ENCODE peak calls at places on chromosomes 6 and 20, in nine cellular contexts. One of them, this sample, is unnamed.

GRCh38 chr20:4511776-4512175 is 209.9 kb upstream of the PRND start:
- DNase-seq in breast epithelium: no peak
- DNase-seq in endothelial cell of umbilical vein: peak
- DNase-seq in GM23338: no peak
- DNase-seq in HL-60: no peak
- DNase-seq in SK-N-SH: no peak
- DNase-seq in HCT116: no peak
- DNase-seq in sigmoid colon: no peak
- DNase-seq in GM12892: no peak
- DNase-seq in this sample: no peak

GRCh38 chr20:53918949-53919361 is 151.4 kb downstream of the BCAS1 start:
- DNase-seq in breast epithelium: no peak
- DNase-seq in endothelial cell of umbilical vein: no peak
- DNase-seq in GM23338: peak
- DNase-seq in HL-60: no peak
- DNase-seq in SK-N-SH: peak
- DNase-seq in HCT116: no peak
- DNase-seq in sigmoid colon: no peak
- DNase-seq in GM12892: no peak
- DNase-seq in this sample: peak

GRCh38 chr6:151004415-151005024 is 139.0 kb downstream of the MTHFD1L start:
- DNase-seq in breast epithelium: no peak
- DNase-seq in endothelial cell of umbilical vein: peak
- DNase-seq in GM23338: no peak
- DNase-seq in HL-60: peak
- DNase-seq in SK-N-SH: no peak
- DNase-seq in HCT116: no peak
- DNase-seq in sigmoid colon: no peak
- DNase-seq in GM12892: no peak
- DNase-seq in this sample: no peak

GRCh38 chr6:85008311-85009015 is 244.1 kb upstream of the TBX18 start:
- DNase-seq in breast epithelium: no peak
- DNase-seq in endothelial cell of umbilical vein: peak
- DNase-seq in GM23338: no peak
- DNase-seq in HL-60: no peak
- DNase-seq in SK-N-SH: no peak
- DNase-seq in HCT116: no peak
- DNase-seq in sigmoid colon: no peak
- DNase-seq in GM12892: no peak
- DNase-seq in this sample: no peak

GRCh38 chr6:54633601-54634000 is 213.0 kb upstream of the FAM83B start:
- DNase-seq in breast epithelium: no peak
- DNase-seq in endothelial cell of umbilical vein: no peak
- DNase-seq in GM23338: no peak
- DNase-seq in HL-60: no peak
- DNase-seq in SK-N-SH: no peak
- DNase-seq in HCT116: no peak
- DNase-seq in sigmoid colon: no peak
- DNase-seq in GM12892: no peak
- DNase-seq in this sample: no peak

GRCh38 chr20:2172305-2173175 is 70.9 kb downstream of the STK35 start:
- DNase-seq in breast epithelium: peak
- DNase-seq in endothelial cell of umbilical vein: peak
- DNase-seq in GM23338: peak
- DNase-seq in HL-60: peak
- DNase-seq in SK-N-SH: peak
- DNase-seq in HCT116: peak
- DNase-seq in sigmoid colon: peak
- DNase-seq in GM12892: peak
- DNase-seq in this sample: peak

GRCh38 chr6:5726976-5727718 is 279.6 kb downstream of the NRN1 start:
- DNase-seq in breast epithelium: no peak
- DNase-seq in endothelial cell of umbilical vein: no peak
- DNase-seq in GM23338: peak
- DNase-seq in HL-60: no peak
- DNase-seq in SK-N-SH: no peak
- DNase-seq in HCT116: no peak
- DNase-seq in sigmoid colon: no peak
- DNase-seq in GM12892: no peak
- DNase-seq in this sample: no peak

GRCh38 chr6:13006578-13007300 is 290.2 kb downstream of the PHACTR1 start:
- DNase-seq in breast epithelium: no peak
- DNase-seq in endothelial cell of umbilical vein: peak
- DNase-seq in GM23338: no peak
- DNase-seq in HL-60: no peak
- DNase-seq in SK-N-SH: no peak
- DNase-seq in HCT116: no peak
- DNase-seq in sigmoid colon: no peak
- DNase-seq in GM12892: no peak
- DNase-seq in this sample: no peak

GRCh38 chr6:46730918-46731461 is 4.2 kb downstream of the PLA2G7 start:
- DNase-seq in breast epithelium: no peak
- DNase-seq in endothelial cell of umbilical vein: no peak
- DNase-seq in GM23338: no peak
- DNase-seq in HL-60: peak
- DNase-seq in SK-N-SH: no peak
- DNase-seq in HCT116: no peak
- DNase-seq in sigmoid colon: no peak
- DNase-seq in GM12892: no peak
- DNase-seq in this sample: no peak

GRCh38 chr6:128118401-128118800 is 217.5 kb upstream of the THEMIS start:
- DNase-seq in breast epithelium: no peak
- DNase-seq in endothelial cell of umbilical vein: peak
- DNase-seq in GM23338: no peak
- DNase-seq in HL-60: no peak
- DNase-seq in SK-N-SH: no peak
- DNase-seq in HCT116: no peak
- DNase-seq in sigmoid colon: no peak
- DNase-seq in GM12892: no peak
- DNase-seq in this sample: no peak

GRCh38 chr20:38649275-38649891 is 47.8 kb downstream of the ARHGAP40 start:
- DNase-seq in breast epithelium: no peak
- DNase-seq in endothelial cell of umbilical vein: peak
- DNase-seq in GM23338: peak
- DNase-seq in HL-60: peak
- DNase-seq in SK-N-SH: peak
- DNase-seq in HCT116: no peak
- DNase-seq in sigmoid colon: no peak
- DNase-seq in GM12892: no peak
- DNase-seq in this sample: no peak

GRCh38 chr6:144248470-144249301 is 36.4 kb upstream of the UTRN start:
- DNase-seq in breast epithelium: no peak
- DNase-seq in endothelial cell of umbilical vein: no peak
- DNase-seq in GM23338: no peak
- DNase-seq in HL-60: no peak
- DNase-seq in SK-N-SH: no peak
- DNase-seq in HCT116: no peak
- DNase-seq in sigmoid colon: no peak
- DNase-seq in GM12892: no peak
- DNase-seq in this sample: no peak

DNA sequence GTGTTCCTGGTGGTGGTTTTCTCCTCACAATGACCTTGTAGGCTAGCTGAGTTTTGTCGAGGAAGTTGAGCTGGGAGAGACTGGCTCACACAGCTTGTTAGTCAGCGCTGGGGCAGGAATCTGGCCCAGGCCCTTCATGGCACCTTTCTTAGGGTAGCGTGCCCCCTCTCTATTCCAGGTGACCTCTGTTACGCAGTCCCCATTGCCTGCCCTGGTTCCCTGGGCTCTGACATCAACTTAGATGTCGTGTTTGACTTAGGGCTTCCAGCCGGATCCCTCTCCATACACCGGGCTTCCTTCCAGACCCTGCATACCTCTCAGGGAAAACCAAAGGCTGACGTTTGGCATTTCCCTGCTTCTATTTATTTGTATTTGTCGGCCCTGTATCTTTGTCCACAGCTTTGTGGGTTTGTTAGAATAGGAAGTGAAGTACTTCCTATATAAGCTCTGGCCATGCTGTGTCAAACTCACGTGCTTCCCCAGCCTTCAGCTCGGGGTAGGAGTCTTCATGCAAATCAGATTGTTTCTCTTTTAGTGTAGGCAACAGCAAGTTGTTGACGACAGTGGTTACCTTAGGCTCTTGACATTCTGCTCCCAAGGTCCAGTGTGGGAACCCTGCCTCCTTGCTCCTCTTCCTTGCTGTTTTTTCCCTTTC is 12.8 kb downstream of the IGF2R start:
- DNase-seq in breast epithelium: no peak
- DNase-seq in endothelial cell of umbilical vein: peak
- DNase-seq in GM23338: no peak
- DNase-seq in HL-60: peak
- DNase-seq in SK-N-SH: no peak
- DNase-seq in HCT116: no peak
- DNase-seq in sigmoid colon: peak
- DNase-seq in GM12892: peak
- DNase-seq in this sample: peak
- TF ChIP-seq POLR2AphosphoS5 in breast epithelium: no peak
- TF ChIP-seq POLR2AphosphoS5 in endothelial cell of umbilical vein: peak
- TF ChIP-seq POLR2AphosphoS5 in GM23338: no peak
- TF ChIP-seq POLR2AphosphoS5 in HL-60: peak
- TF ChIP-seq POLR2AphosphoS5 in SK-N-SH: no peak
- TF ChIP-seq POLR2AphosphoS5 in HCT116: no peak
- TF ChIP-seq POLR2AphosphoS5 in sigmoid colon: no peak
- TF ChIP-seq POLR2AphosphoS5 in GM12892: no peak
- TF ChIP-seq POLR2AphosphoS5 in this sample: peak

GRCh38 chr6:36126121-36126520 is 4.2 kb upstream of the MAPK13 start:
- DNase-seq in breast epithelium: no peak
- DNase-seq in endothelial cell of umbilical vein: no peak
- DNase-seq in GM23338: no peak
- DNase-seq in HL-60: no peak
- DNase-seq in SK-N-SH: no peak
- DNase-seq in HCT116: no peak
- DNase-seq in sigmoid colon: no peak
- DNase-seq in GM12892: no peak
- DNase-seq in this sample: no peak

GRCh38 chr6:36128073-36128472 is 2.2 kb upstream of the MAPK13 start:
- DNase-seq in breast epithelium: no peak
- DNase-seq in endothelial cell of umbilical vein: no peak
- DNase-seq in GM23338: no peak
- DNase-seq in HL-60: no peak
- DNase-seq in SK-N-SH: no peak
- DNase-seq in HCT116: no peak
- DNase-seq in sigmoid colon: no peak
- DNase-seq in GM12892: no peak
- DNase-seq in this sample: no peak

GRCh38 chr6:36128793-36129192 is 1.5 kb upstream of the MAPK13 start:
- DNase-seq in breast epithelium: no peak
- DNase-seq in endothelial cell of umbilical vein: no peak
- DNase-seq in GM23338: no peak
- DNase-seq in HL-60: no peak
- DNase-seq in SK-N-SH: no peak
- DNase-seq in HCT116: no peak
- DNase-seq in sigmoid colon: peak
- DNase-seq in GM12892: no peak
- DNase-seq in this sample: no peak

GRCh38 chr6:36126553-36127458 is 3.5 kb upstream of the MAPK13 start:
- DNase-seq in breast epithelium: no peak
- DNase-seq in endothelial cell of umbilical vein: peak
- DNase-seq in GM23338: no peak
- DNase-seq in HL-60: no peak
- DNase-seq in SK-N-SH: no peak
- DNase-seq in HCT116: no peak
- DNase-seq in sigmoid colon: no peak
- DNase-seq in GM12892: no peak
- DNase-seq in this sample: no peak

GRCh38 chr6:36127462-36128016 is 2.8 kb upstream of the MAPK13 start:
- DNase-seq in breast epithelium: no peak
- DNase-seq in endothelial cell of umbilical vein: peak
- DNase-seq in GM23338: no peak
- DNase-seq in HL-60: no peak
- DNase-seq in SK-N-SH: no peak
- DNase-seq in HCT116: no peak
- DNase-seq in sigmoid colon: peak
- DNase-seq in GM12892: no peak
- DNase-seq in this sample: no peak
- TF ChIP-seq POLR2AphosphoS5 in breast epithelium: no peak
- TF ChIP-seq POLR2AphosphoS5 in endothelial cell of umbilical vein: peak
- TF ChIP-seq POLR2AphosphoS5 in GM23338: no peak
- TF ChIP-seq POLR2AphosphoS5 in HL-60: no peak
- TF ChIP-seq POLR2AphosphoS5 in SK-N-SH: peak
- TF ChIP-seq POLR2AphosphoS5 in HCT116: peak
- TF ChIP-seq POLR2AphosphoS5 in sigmoid colon: no peak
- TF ChIP-seq POLR2AphosphoS5 in GM12892: no peak
- TF ChIP-seq POLR2AphosphoS5 in this sample: no peak

GRCh38 chr20:34078540-34078939 is 33.5 kb downstream of the EIF2S2 start:
- DNase-seq in breast epithelium: no peak
- DNase-seq in endothelial cell of umbilical vein: no peak
- DNase-seq in GM23338: no peak
- DNase-seq in HL-60: no peak
- DNase-seq in SK-N-SH: no peak
- DNase-seq in HCT116: no peak
- DNase-seq in sigmoid colon: peak
- DNase-seq in GM12892: no peak
- DNase-seq in this sample: no peak
- TF ChIP-seq POLR2AphosphoS5 in breast epithelium: no peak
- TF ChIP-seq POLR2AphosphoS5 in endothelial cell of umbilical vein: no peak
- TF ChIP-seq POLR2AphosphoS5 in GM23338: no peak
- TF ChIP-seq POLR2AphosphoS5 in HL-60: no peak
- TF ChIP-seq POLR2AphosphoS5 in SK-N-SH: no peak
- TF ChIP-seq POLR2AphosphoS5 in HCT116: no peak
- TF ChIP-seq POLR2AphosphoS5 in sigmoid colon: no peak
- TF ChIP-seq POLR2AphosphoS5 in GM12892: no peak
- TF ChIP-seq POLR2AphosphoS5 in this sample: no peak

GRCh38 chr6:22145823-22146379 is 150.9 kb downstream of the PRL start:
- DNase-seq in breast epithelium: no peak
- DNase-seq in endothelial cell of umbilical vein: peak
- DNase-seq in GM23338: peak
- DNase-seq in HL-60: peak
- DNase-seq in SK-N-SH: peak
- DNase-seq in HCT116: no peak
- DNase-seq in sigmoid colon: no peak
- DNase-seq in GM12892: no peak
- DNase-seq in this sample: no peak
- TF ChIP-seq POLR2AphosphoS5 in breast epithelium: peak
- TF ChIP-seq POLR2AphosphoS5 in endothelial cell of umbilical vein: no peak
- TF ChIP-seq POLR2AphosphoS5 in GM23338: no peak
- TF ChIP-seq POLR2AphosphoS5 in HL-60: no peak
- TF ChIP-seq POLR2AphosphoS5 in SK-N-SH: no peak
- TF ChIP-seq POLR2AphosphoS5 in HCT116: no peak
- TF ChIP-seq POLR2AphosphoS5 in sigmoid colon: no peak
- TF ChIP-seq POLR2AphosphoS5 in GM12892: no peak
- TF ChIP-seq POLR2AphosphoS5 in this sample: no peak